ENCODE peak calls at places on chromosomes 3 and 15, in five cellular contexts. K is lower leg skin; Y is NCI-H1092; X is astrocyte of the spinal cord; U is stimulated activated CD4-positive, alpha-beta T cell treated with anti-CD3 and anti-CD28 coated beads, Interleukin-4, amount 100 ng/mL, for 1 hour. I is an unnamed sample.

GRCh38 chr3:184341925-184342324 is 4.5 kb downstream of the FAM131A start:
- DNase-seq in X (no peak), K (no peak), Y (no peak), U (no peak), I (no peak)

GRCh38 chr15:29917600-29918597 is 95.6 kb upstream of the TJP1 start:
- DNase-seq in K (no peak), Y (no peak), U (no peak), X (no peak), I (no peak)

GRCh38 chr15:51629612-51630011 is 7.0 kb upstream of the DMXL2 start:
- DNase-seq in Y (no peak), X (no peak), U (no peak), K (peak), I (peak)

GRCh38 chr15:31376511-31376910 is 49.9 kb downstream of the KLF13 start:
- DNase-seq in X (no peak), Y (no peak), U (no peak), K (no peak), I (no peak)

GRCh38 chr3:25783661-25784512 is 644 bp upstream of the NGLY1 start:
- DNase-seq in X (peak), Y (peak), U (no peak), K (peak), I (peak)

GRCh38 chr15:70209499-70209898 is 111.8 kb upstream of the TLE3 start:
- DNase-seq in U (no peak), Y (no peak), K (no peak), X (no peak), I (no peak)

GRCh38 chr3:60839242-60839641 is 412.0 kb downstream of the FHIT start:
- DNase-seq in X (no peak), U (no peak), Y (no peak), K (no peak), I (no peak)

GRCh38 chr3:48407542-48408099 is 22.3 kb downstream of the PLXNB1 start:
- DNase-seq in K (no peak), X (no peak), Y (no peak), U (no peak), I (no peak)

GRCh38 chr3:9204253-9205005 is 45.0 kb downstream of the SRGAP3 start:
- DNase-seq in U (no peak), Y (no peak), X (no peak), K (no peak), I (no peak)

GRCh38 chr3:77042892-77043291 is 3.0 kb downstream of the ROBO2 start:
- DNase-seq in K (no peak), X (no peak), Y (no peak), U (no peak), I (no peak)

GRCh38 chr3:32817195-32817560 is 619 bp upstream of the TRIM71 start:
- DNase-seq in K (no peak), Y (no peak), U (no peak), X (no peak), I (no peak)

I was measured in AML-193.